ENCODE peak calls at places on chromosomes 1 and 21, in seven cellular contexts. E is Caco-2, A is brain microvascular endothelial cell, S is DND-41, G is transverse colon, I is AG10803, M is right cardiac atrium. D is an unnamed sample.

GRCh38 chr1:205576011-205576410 is 55.8 kb downstream of the ELK4 start:
- DNase-seq in E (no peak), A (no peak), S (no peak), G (peak), I (no peak), M (no peak), D (no peak)

GRCh38 chr1:100799954-100800612 is 80.5 kb downstream of the VCAM1 start:
- DNase-seq in E (no peak), A (peak), S (no peak), G (no peak), I (peak), M (no peak), D (no peak)

GRCh38 chr1:170863600-170863999 is 71.7 kb upstream of the MROH9 start:
- DNase-seq in E (no peak), A (no peak), S (no peak), G (no peak), I (no peak), M (no peak), D (no peak)

GRCh38 chr1:8014381-8014988 is 11.6 kb downstream of the ERRFI1 start:
- DNase-seq in E (no peak), A (no peak), S (no peak), G (no peak), I (no peak), M (no peak), D (no peak)

GRCh38 chr1:86913399-86913895 is 479 bp downstream of the SELENOF start:
- DNase-seq in E (no peak), A (peak), S (peak), G (peak), I (peak), M (no peak), D (no peak)

GRCh38 chr1:110912784-110913183 is 39.8 kb downstream of the CD53 start:
- DNase-seq in E (no peak), A (no peak), S (no peak), G (no peak), I (no peak), M (no peak), D (no peak)

GRCh38 chr1:31214316-31215082 is 25.2 kb downstream of the NKAIN1 start:
- DNase-seq in E (no peak), A (no peak), S (no peak), G (no peak), I (no peak), M (no peak), D (no peak)

GRCh38 chr1:110779617-110780016 is 93.3 kb upstream of the CD53 start:
- DNase-seq in E (no peak), A (no peak), S (no peak), G (no peak), I (no peak), M (no peak), D (no peak)

GRCh38 chr1:156676820-156677615 is at the start of gene NES:
- DNase-seq in E (peak), A (peak), S (no peak), G (peak), I (no peak), M (peak), D (no peak)

GRCh38 chr21:26449161-26449560 is 123.9 kb downstream of the CYYR1 start:
- DNase-seq in E (no peak), A (peak), S (no peak), G (no peak), I (peak), M (no peak), D (peak)

GRCh38 chr1:6745073-6745472 is 40.2 kb upstream of the CAMTA1 start:
- DNase-seq in E (no peak), A (no peak), S (no peak), G (no peak), I (no peak), M (no peak), D (no peak)

GRCh38 chr1:198605880-198606458 is 32.9 kb upstream of the PTPRC start:
- DNase-seq in E (no peak), A (no peak), S (no peak), G (no peak), I (peak), M (no peak), D (no peak)

GRCh38 chr1:156746716-156747631 is 4.5 kb downstream of the HDGF start:
- DNase-seq in E (peak), A (peak), S (peak), G (peak), I (peak), M (peak), D (peak)

GRCh38 chr1:117051224-117052064 is 8.7 kb upstream of the TTF2 start:
- DNase-seq in E (no peak), A (no peak), S (no peak), G (peak), I (no peak), M (peak), D (no peak)

GRCh38 chr1:154607084-154607747 is 770 bp downstream of the ADAR start:
- DNase-seq in E (peak), A (peak), S (no peak), G (peak), I (peak), M (peak), D (no peak)

GRCh38 chr1:243481101-243481500 is 225.3 kb downstream of the SDCCAG8 start:
- DNase-seq in E (no peak), A (no peak), S (no peak), G (no peak), I (no peak), M (no peak), D (no peak)

GRCh38 chr1:166920561-166921475 is 44.8 kb upstream of the TADA1 start:
- DNase-seq in E (no peak), A (no peak), S (no peak), G (no peak), I (no peak), M (peak), D (no peak)
- H3K4me3 ChIP-seq in E (no peak), A (peak), S (no peak), G (peak), I (no peak), M (peak), D (peak)

GRCh38 chr1:10691740-10692125 is 104.7 kb downstream of the CASZ1 start:
- DNase-seq in E (no peak), A (no peak), S (no peak), G (peak), I (peak), M (no peak), D (no peak)

GRCh38 chr1:10693497-10694273 is 102.8 kb downstream of the CASZ1 start:
- DNase-seq in E (no peak), A (no peak), S (peak), G (peak), I (no peak), M (peak), D (no peak)

GRCh38 chr1:10691075-10691739 is 105.2 kb downstream of the CASZ1 start:
- DNase-seq in E (no peak), A (no peak), S (no peak), G (no peak), I (no peak), M (no peak), D (no peak)

GRCh38 chr1:10693152-10693496 is 103.3 kb downstream of the CASZ1 start:
- DNase-seq in E (no peak), A (no peak), S (no peak), G (no peak), I (no peak), M (no peak), D (no peak)

GRCh38 chr1:10692401-10693021 is 103.9 kb downstream of the CASZ1 start:
- DNase-seq in E (peak), A (no peak), S (peak), G (peak), I (no peak), M (no peak), D (no peak)
- H3K4me3 ChIP-seq in E (no peak), A (no peak), S (no peak), G (peak), I (no peak), M (peak), D (no peak)

GRCh38 chr1:99650021-99650420 is 4.1 kb downstream of the PALMD start:
- DNase-seq in E (no peak), A (no peak), S (no peak), G (no peak), I (no peak), M (peak), D (no peak)

GRCh38 chr1:99645699-99646531 is at the start of gene PALMD:
- DNase-seq in E (no peak), A (no peak), S (no peak), G (peak), I (peak), M (peak), D (peak)

GRCh38 chr1:99647460-99647859 is 1.5 kb downstream of the PALMD start:
- DNase-seq in E (no peak), A (no peak), S (no peak), G (no peak), I (no peak), M (peak), D (no peak)

GRCh38 chr1:99646885-99647284 is 972 bp downstream of the PALMD start:
- DNase-seq in E (no peak), A (no peak), S (no peak), G (no peak), I (no peak), M (no peak), D (no peak)

GRCh38 chr1:99648107-99648506 is 2.2 kb downstream of the PALMD start:
- DNase-seq in E (no peak), A (no peak), S (no peak), G (no peak), I (no peak), M (peak), D (no peak)
- H3K4me3 ChIP-seq in E (no peak), A (no peak), S (no peak), G (no peak), I (no peak), M (peak), D (peak)

GRCh38 chr1:53726009-53726600 is 12.9 kb downstream of the GLIS1 start:
- DNase-seq in E (no peak), A (no peak), S (no peak), G (no peak), I (no peak), M (no peak), D (no peak)

GRCh38 chr1:53725238-53725689 is 13.7 kb downstream of the GLIS1 start:
- DNase-seq in E (peak), A (no peak), S (no peak), G (no peak), I (no peak), M (no peak), D (no peak)

GRCh38 chr1:53728196-53728595 is 10.8 kb downstream of the GLIS1 start:
- DNase-seq in E (no peak), A (no peak), S (no peak), G (no peak), I (no peak), M (no peak), D (no peak)

GRCh38 chr1:53728702-53729535 is 10.0 kb downstream of the GLIS1 start:
- DNase-seq in E (no peak), A (no peak), S (no peak), G (no peak), I (no peak), M (no peak), D (no peak)

GRCh38 chr1:53727461-53727860 is 11.5 kb downstream of the GLIS1 start:
- DNase-seq in E (no peak), A (no peak), S (no peak), G (no peak), I (no peak), M (no peak), D (no peak)
- H3K4me3 ChIP-seq in E (no peak), A (no peak), S (no peak), G (no peak), I (no peak), M (no peak), D (no peak)

GRCh38 chr1:2606004-2606805 is 19.6 kb downstream of the PRXL2B start:
- DNase-seq in E (no peak), A (no peak), S (no peak), G (no peak), I (no peak), M (no peak), D (no peak)
- H3K4me3 ChIP-seq in E (no peak), A (no peak), S (no peak), G (no peak), I (no peak), M (no peak), D (no peak)

GRCh38 chr21:31266241-31266640 is 77.8 kb downstream of the TIAM1 start:
- DNase-seq in E (no peak), A (no peak), S (no peak), G (no peak), I (no peak), M (no peak), D (no peak)

GRCh38 chr21:31262728-31263127 is 81.3 kb downstream of the TIAM1 start:
- DNase-seq in E (no peak), A (no peak), S (no peak), G (no peak), I (no peak), M (no peak), D (no peak)

GRCh38 chr21:31265293-31265692 is 78.8 kb downstream of the TIAM1 start:
- DNase-seq in E (no peak), A (no peak), S (no peak), G (no peak), I (no peak), M (peak), D (no peak)

GRCh38 chr21:31261759-31262158 is 82.3 kb downstream of the TIAM1 start:
- DNase-seq in E (no peak), A (no peak), S (no peak), G (no peak), I (no peak), M (no peak), D (no peak)

GRCh38 chr21:31264574-31264973 is 79.5 kb downstream of the TIAM1 start:
- DNase-seq in E (no peak), A (no peak), S (no peak), G (no peak), I (no peak), M (no peak), D (no peak)
- H3K4me3 ChIP-seq in E (no peak), A (no peak), S (no peak), G (no peak), I (no peak), M (no peak), D (no peak)

GRCh38 chr21:16215193-16215592 is 485.4 kb downstream of the USP25 start:
- DNase-seq in E (no peak), A (no peak), S (no peak), G (no peak), I (no peak), M (no peak), D (no peak)

GRCh38 chr21:16216595-16216994 is 486.8 kb downstream of the USP25 start:
- DNase-seq in E (no peak), A (no peak), S (no peak), G (no peak), I (no peak), M (no peak), D (no peak)

GRCh38 chr21:16213518-16213917 is 483.7 kb downstream of the USP25 start:
- DNase-seq in E (no peak), A (no peak), S (no peak), G (no peak), I (no peak), M (no peak), D (no peak)

DNA sequence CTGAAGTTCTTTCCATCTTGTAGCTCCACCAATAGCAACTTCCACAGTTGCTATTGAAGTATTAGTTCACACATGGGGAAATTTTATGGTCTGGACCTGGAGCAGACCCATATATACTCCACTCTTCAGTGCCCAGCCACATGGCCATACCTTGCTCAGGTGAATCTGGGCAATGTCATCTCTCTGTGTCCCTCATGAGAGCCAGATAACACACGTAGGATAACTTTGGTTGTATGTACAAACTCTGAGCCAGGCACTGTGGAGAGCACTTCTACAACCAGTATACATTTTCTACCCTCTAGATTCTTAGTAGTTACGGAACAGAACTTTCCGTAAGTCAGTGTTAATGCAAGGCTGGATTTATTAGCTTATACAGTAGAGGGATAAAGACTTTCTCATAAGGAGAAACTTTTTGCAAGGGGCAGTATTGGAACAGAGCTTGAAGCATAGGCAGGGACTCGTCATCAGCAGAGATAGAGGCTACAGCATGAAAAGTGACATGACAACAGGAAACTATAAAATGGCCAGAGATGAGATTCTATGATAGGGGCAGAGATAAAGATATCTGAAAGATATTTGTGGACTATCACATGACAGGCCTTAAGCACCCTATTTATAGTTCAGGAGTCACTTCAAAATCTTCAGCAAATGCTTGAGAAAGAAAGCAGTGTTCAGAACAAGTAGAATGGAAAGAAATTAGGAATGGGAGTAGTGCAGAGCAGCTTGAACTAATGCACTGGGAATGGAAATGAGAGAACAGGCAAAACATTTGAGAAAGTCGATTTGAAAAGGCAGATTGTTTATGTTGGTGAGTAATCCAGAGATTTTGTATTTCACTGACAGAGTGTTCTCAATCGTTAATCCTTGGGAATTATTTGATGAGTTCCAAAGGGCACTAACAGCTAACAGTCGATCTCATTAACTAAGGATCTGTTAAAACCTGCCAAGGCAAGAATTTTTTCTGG is 481.8 kb downstream of the USP25 start:
- DNase-seq in E (no peak), A (peak), S (no peak), G (no peak), I (no peak), M (no peak), D (no peak)
- H3K4me3 ChIP-seq in E (no peak), A (no peak), S (no peak), G (no peak), I (no peak), M (no peak), D (no peak)

GRCh38 chr1:45659222-45659621 is 27.1 kb downstream of the GPBP1L1 start:
- DNase-seq in E (no peak), A (no peak), S (no peak), G (no peak), I (no peak), M (no peak), D (no peak)

GRCh38 chr1:45656573-45657226 is 29.6 kb downstream of the GPBP1L1 start:
- DNase-seq in E (no peak), A (no peak), S (no peak), G (no peak), I (no peak), M (no peak), D (no peak)

GRCh38 chr1:45654540-45655280 is 30.9 kb upstream of the CCDC17 start:
- DNase-seq in E (no peak), A (no peak), S (no peak), G (no peak), I (peak), M (no peak), D (peak)

GRCh38 chr1:45660336-45660735 is 26.0 kb downstream of the GPBP1L1 start:
- DNase-seq in E (no peak), A (no peak), S (no peak), G (no peak), I (no peak), M (no peak), D (no peak)

GRCh38 chr1:45658171-45658570 is 28.2 kb downstream of the GPBP1L1 start:
- DNase-seq in E (no peak), A (no peak), S (no peak), G (no peak), I (no peak), M (no peak), D (no peak)
- H3K4me3 ChIP-seq in E (no peak), A (no peak), S (no peak), G (no peak), I (no peak), M (no peak), D (no peak)

D was measured in skeletal muscle cell.